ENCODE peak calls at places on chromosomes 2 and 18, in seven cellular contexts. C is RWPE1; U is stimulated activated CD8-positive, alpha-beta memory T cell treated with anti-CD3 and anti-CD28 coated beads, Interleukin-15, amount 100 ng/mL, for 1 hour; J is IMR-90; A is A172; Z is T47D; S is caudate nucleus. X is an unnamed sample.

GRCh38 chr2:174788291-174788929 is 24.1 kb upstream of the CHRNA1 start:
- DNase-seq in J (peak; percentile 51), A (peak; percentile 81), Z (no peak), U (no peak), C (no peak), S (no peak), X (no peak)

GRCh38 chr2:88757025-88757424 is 65.6 kb downstream of the RPIA start:
- DNase-seq in J (no peak), A (no peak), S (no peak), Z (no peak), C (no peak), U (no peak), X (no peak)

GRCh38 chr2:12126325-12126724 is 379.9 kb downstream of the LPIN1 start:
- DNase-seq in C (no peak), S (no peak), A (no peak), J (no peak), U (no peak), Z (no peak), X (no peak)

GRCh38 chr18:75041586-75041985 is 167.4 kb downstream of the PTGR3 start:
- DNase-seq in C (peak; percentile 26), S (no peak), Z (peak; percentile 41), J (peak; percentile 50), U (no peak), A (peak; percentile 7), X (no peak)

GRCh38 chr2:145987797-145988196 is 1467.9 kb upstream of the ZEB2 start:
- DNase-seq in A (no peak), U (no peak), C (no peak), S (no peak), J (no peak), Z (no peak), X (no peak)

GRCh38 chr2:60980031-60980815 is 37.3 kb upstream of the PEX13 start:
- DNase-seq in S (no peak), J (no peak), A (no peak), Z (no peak), U (no peak), C (no peak), X (no peak)

GRCh38 chr2:171185941-171186340 is 25.2 kb upstream of the TLK1 start:
- DNase-seq in J (peak; percentile 87), C (no peak), U (no peak), A (peak; percentile 50), S (no peak), Z (no peak), X (no peak)

GRCh38 chr2:228352048-228352447 is 170.6 kb upstream of the SPHKAP start:
- DNase-seq in A (no peak), U (no peak), J (no peak), Z (no peak), S (no peak), C (no peak), X (no peak)

GRCh38 chr18:75790821-75791220 is 363.3 kb upstream of the SMIM21 start:
- DNase-seq in C (no peak), S (no peak), U (no peak), A (no peak), Z (no peak), J (no peak), X (no peak)

GRCh38 chr2:129092871-129093385 is 774.3 kb upstream of the HS6ST1 start:
- DNase-seq in S (no peak), A (no peak), U (no peak), C (no peak), J (no peak), Z (no peak), X (no peak)

GRCh38 chr2:215826838-215827441 is 186.4 kb downstream of the MREG start:
- DNase-seq in A (no peak), C (no peak), Z (no peak), J (peak; percentile 39), S (no peak), U (no peak), X (no peak)

X was measured in Peyer's patch.